ENCODE peak calls at places on chromosome 6, in seven cellular contexts. Z is SJSA1, K is fibroblast of mammary gland, D is IMR-90, V is mucosa of descending colon, F is transverse colon, B is foreskin fibroblast. J is an unnamed sample.

GRCh38 chr6:84581494-84582259 is 182.7 kb downstream of the TBX18 start:
- DNase-seq in B (peak; percentile 91), D (peak; percentile 73), K (peak; percentile 91), Z (no peak), V (peak; percentile 10), F (no peak), J (peak; percentile 81)

GRCh38 chr6:106620931-106621672 is 8.2 kb downstream of the RTN4IP1 start:
- DNase-seq in F (no peak), V (no peak), D (peak; percentile 42), B (peak; percentile 25), K (no peak), Z (no peak), J (peak; percentile 93)

GRCh38 chr6:5150676-5151075 is 65.5 kb downstream of the PPP1R3G start:
- DNase-seq in B (peak; percentile 24), D (no peak), V (no peak), K (no peak), F (no peak), Z (no peak), J (no peak)

GRCh38 chr6:148464319-148465010 is 121.8 kb downstream of the SASH1 start:
- DNase-seq in V (peak; percentile 81), D (peak; percentile 79), B (peak; percentile 87), F (peak; percentile 69), K (peak; percentile 84), Z (peak; percentile 63), J (peak; percentile 80)

GRCh38 chr6:104630522-104630921 is 229.2 kb downstream of the HACE1 start:
- DNase-seq in Z (no peak), B (no peak), V (no peak), F (no peak), D (no peak), K (no peak), J (no peak)

GRCh38 chr6:104940881-104941693 is 15.8 kb upstream of the LIN28B start:
- DNase-seq in V (peak; percentile 35), B (peak; percentile 76), K (peak; percentile 26), F (no peak), D (peak; percentile 30), Z (no peak), J (peak; percentile 32)

GRCh38 chr6:99146716-99147115 is 199.0 kb upstream of the FBXL4 start:
- DNase-seq in V (no peak), Z (no peak), B (no peak), D (no peak), F (no peak), K (no peak), J (no peak)

GRCh38 chr6:143397229-143398222 is 53.0 kb downstream of the ADAT2 start:
- DNase-seq in B (peak; percentile 35), K (peak; percentile 86), V (peak; percentile 45), D (peak; percentile 46), F (peak; percentile 55), Z (no peak), J (peak; percentile 92)

GRCh38 chr6:137873273-137873762 is 6.3 kb downstream of the TNFAIP3 start:
- DNase-seq in F (peak; percentile 86), Z (peak; percentile 81), K (peak; percentile 98), D (peak; percentile 92), B (peak; percentile 94), V (peak; percentile 88), J (peak; percentile 86)

GRCh38 chr6:29813066-29813465 is 14.6 kb upstream of the HLA-G start:
- DNase-seq in D (no peak), B (no peak), V (no peak), F (no peak), Z (no peak), K (no peak), J (no peak)

GRCh38 chr6:55866110-55866509 is 9.3 kb downstream of the BMP5 start:
- DNase-seq in Z (no peak), K (no peak), B (no peak), D (no peak), V (no peak), F (no peak), J (no peak)

GRCh38 chr6:152356659-152357058 is 280.5 kb downstream of the SYNE1 start:
- DNase-seq in B (peak; percentile 60), D (peak; percentile 47), V (peak; percentile 8), F (no peak), K (peak; percentile 57), Z (no peak), J (peak; percentile 27)

GRCh38 chr6:146914563-146915483 is 289.4 kb upstream of the STXBP5 start:
- DNase-seq in D (peak; percentile 96), K (peak; percentile 97), V (no peak), B (peak; percentile 95), Z (peak; percentile 86), F (no peak), J (peak; percentile 98)

GRCh38 chr6:81720427-81720826 is 32.1 kb downstream of the TENT5A start:
- DNase-seq in D (no peak), F (no peak), V (no peak), B (no peak), K (no peak), Z (no peak), J (no peak)

GRCh38 chr6:16670183-16670582 is 91.1 kb downstream of the ATXN1 start:
- DNase-seq in Z (no peak), F (peak; percentile 20), D (no peak), B (peak; percentile 49), V (no peak), K (peak; percentile 68), J (no peak)

GRCh38 chr6:164013480-164014208 is 599.1 kb downstream of the QKI start:
- DNase-seq in V (no peak), F (no peak), K (no peak), B (no peak), Z (no peak), D (no peak), J (no peak)

GRCh38 chr6:135576055-135576454 is 78.5 kb upstream of the AHI1 start:
- DNase-seq in Z (no peak), F (no peak), B (peak; percentile 81), V (no peak), D (peak; percentile 80), K (peak; percentile 93), J (peak; percentile 69)

GRCh38 chr6:111804627-111805235 is 68.5 kb downstream of the FYN start:
- DNase-seq in D (peak; percentile 74), V (peak; percentile 28), Z (peak; percentile 62), B (peak; percentile 78), K (peak; percentile 78), F (peak; percentile 24), J (peak; percentile 97)

GRCh38 chr6:146297815-146298214 is 245.8 kb upstream of the RAB32 start:
- DNase-seq in F (no peak), Z (no peak), D (no peak), B (no peak), K (no peak), V (no peak), J (no peak)

DNA sequence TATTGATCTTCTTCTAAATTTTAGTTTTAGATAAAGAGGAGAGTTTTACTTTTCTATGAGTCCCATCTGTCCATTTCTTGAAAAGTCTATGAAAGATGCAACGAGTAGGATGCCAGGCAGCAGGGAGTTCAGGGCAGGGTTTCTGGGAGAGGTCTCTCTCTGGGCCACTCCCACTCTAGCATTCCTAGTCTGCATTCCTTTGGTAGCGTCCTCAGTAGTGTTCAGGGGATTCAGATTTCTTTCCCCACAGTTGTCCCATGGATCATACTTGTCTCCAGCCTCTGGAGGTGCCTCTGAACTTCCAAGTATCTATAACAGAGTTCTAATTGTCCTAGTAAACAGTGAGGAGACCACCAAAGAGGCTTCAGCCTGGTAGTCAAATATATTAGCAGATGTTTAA is 225.3 kb downstream of the RIMS1 start:
- DNase-seq in K (no peak), D (no peak), Z (no peak), B (no peak), F (no peak), V (no peak), J (no peak)
- H3K4me3 ChIP-seq in K (no peak overlapping the region), D (no peak overlapping the region), Z (no peak overlapping the region), B (no peak overlapping the region), F (no peak overlapping the region), V (no peak overlapping the region), J (no peak overlapping the region)

GRCh38 chr6:90583179-90583578 is 3.7 kb downstream of the MAP3K7 start:
- DNase-seq in V (no peak), K (peak; percentile 37), B (peak; percentile 10), D (peak; percentile 41), Z (no peak), F (no peak), J (no peak)
- H3K4me3 ChIP-seq in V (no peak overlapping the region), K (no peak overlapping the region), B (no peak overlapping the region), D (no peak overlapping the region), Z (no peak overlapping the region), F (no peak overlapping the region), J (no peak overlapping the region)

DNA sequence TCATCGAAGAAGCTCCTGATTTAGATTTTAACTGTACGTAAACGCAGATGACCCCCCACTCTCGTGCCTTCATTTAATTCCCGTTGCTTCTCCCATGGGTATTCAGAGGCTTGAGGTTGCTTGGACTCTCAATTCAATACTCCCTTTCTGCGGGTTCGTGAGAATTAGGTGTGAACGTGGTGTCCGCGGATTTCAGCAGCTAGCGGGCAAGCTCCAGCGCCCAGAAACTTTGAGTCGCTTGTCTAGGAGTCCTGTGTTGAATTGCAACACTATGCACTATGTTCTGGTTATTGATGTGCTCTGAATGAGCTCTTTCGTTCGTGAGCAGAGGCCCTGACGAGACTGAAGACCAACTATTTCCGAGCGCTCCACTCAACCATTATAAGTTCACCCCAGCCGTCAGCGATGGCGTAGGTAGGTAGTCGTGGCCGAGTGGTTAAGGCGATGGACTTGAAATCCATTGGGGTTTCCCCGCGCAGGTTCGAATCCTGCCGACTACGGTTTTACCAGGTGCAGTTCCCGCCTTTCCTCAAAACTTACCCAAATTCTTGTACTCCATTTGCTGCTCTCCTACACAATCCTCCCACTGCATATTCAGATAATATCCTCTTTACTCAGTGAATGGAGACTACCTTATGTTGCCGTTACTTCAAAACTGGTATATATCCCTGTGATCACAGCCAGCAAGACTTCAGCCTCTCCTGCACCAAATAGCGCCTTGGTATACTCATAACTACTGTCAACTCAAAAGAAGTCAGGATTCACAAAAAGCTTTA is 72.6 kb upstream of the ZNF184 start:
- DNase-seq in D (peak; percentile 76), B (peak; percentile 75), V (no peak), F (no peak), K (peak; percentile 85), Z (no peak), J (peak; percentile 69)
- H3K4me3 ChIP-seq in D (peak overlapping the region; percentile 50), B (peak overlapping the region; percentile 38), V (no peak overlapping the region), F (no peak overlapping the region), K (peak overlapping the region; percentile 69), Z (no peak overlapping the region), J (peak overlapping the region; percentile 50)

DNA sequence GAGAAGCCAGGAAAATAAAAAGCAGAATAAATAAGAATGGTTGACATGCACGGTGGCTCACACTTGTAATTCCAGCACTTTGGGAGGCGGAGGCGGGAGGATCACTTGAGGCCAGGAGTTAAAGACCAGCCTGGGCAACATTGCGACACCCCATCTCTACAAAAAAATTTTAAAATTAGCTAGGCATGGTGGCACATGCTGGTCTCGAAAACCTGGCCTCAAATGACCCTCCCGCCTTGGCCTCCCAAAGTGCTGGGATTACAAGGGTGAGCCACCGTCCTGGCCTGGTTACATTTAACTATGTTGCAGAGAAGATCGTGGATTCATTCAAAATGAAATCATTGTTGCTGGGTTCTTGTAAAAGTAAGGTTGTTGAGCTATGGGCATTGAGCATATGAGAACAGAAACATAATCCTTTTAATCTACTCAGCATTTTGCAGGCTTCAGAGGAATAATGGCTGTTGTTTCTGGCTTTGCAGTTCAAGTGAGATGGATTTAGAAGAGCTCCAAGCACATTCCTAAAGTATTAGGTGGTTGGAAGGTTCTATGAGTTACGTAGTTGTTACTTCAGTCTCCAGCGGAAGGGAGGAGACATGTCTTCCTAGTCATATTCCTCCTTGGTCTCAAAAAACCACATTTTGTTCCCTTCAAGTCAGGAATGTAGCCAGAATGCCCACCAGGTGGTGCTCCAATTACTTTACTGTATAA is 45.6 kb upstream of the RAB23 start:
- DNase-seq in D (peak; percentile 99), V (peak; percentile 78), F (peak; percentile 50), Z (peak; percentile 89), K (peak; percentile 99), B (peak; percentile 98), J (peak; percentile 99)
- H3K4me3 ChIP-seq in D (no peak overlapping the region), V (no peak overlapping the region), F (no peak overlapping the region), Z (no peak overlapping the region), K (no peak overlapping the region), B (no peak overlapping the region), J (no peak overlapping the region)

J was measured in astrocyte of the spinal cord.